ENCODE peak calls at places on chromosomes 5 and 9, in nine cellular contexts. One of them, this sample, is unnamed.

GRCh38 chr5:172494630-172495505 is 40.5 kb upstream of the SH3PXD2B start:
- DNase-seq in CD4-positive, alpha-beta T cell: no peak
- DNase-seq in BE2C: no peak
- DNase-seq in heart right ventricle: peak
- DNase-seq in fibroblast of mammary gland: no peak
- DNase-seq in RWPE1: no peak
- DNase-seq in neural crest cell: no peak
- DNase-seq in breast epithelium: no peak
- DNase-seq in prostate gland: no peak
- DNase-seq in this sample: no peak

GRCh38 chr5:159402328-159402727 is 72.0 kb upstream of the IL12B start:
- DNase-seq in CD4-positive, alpha-beta T cell: no peak
- DNase-seq in BE2C: peak
- DNase-seq in heart right ventricle: no peak
- DNase-seq in fibroblast of mammary gland: no peak
- DNase-seq in RWPE1: no peak
- DNase-seq in neural crest cell: no peak
- DNase-seq in breast epithelium: no peak
- DNase-seq in prostate gland: no peak
- DNase-seq in this sample: no peak

GRCh38 chr9:4805519-4805918 is 12.8 kb downstream of the RCL1 start:
- DNase-seq in CD4-positive, alpha-beta T cell: no peak
- DNase-seq in BE2C: no peak
- DNase-seq in heart right ventricle: no peak
- DNase-seq in fibroblast of mammary gland: no peak
- DNase-seq in RWPE1: no peak
- DNase-seq in neural crest cell: no peak
- DNase-seq in breast epithelium: no peak
- DNase-seq in prostate gland: no peak
- DNase-seq in this sample: no peak

GRCh38 chr5:87729786-87730185 is 317.1 kb upstream of the CCNH start:
- DNase-seq in CD4-positive, alpha-beta T cell: no peak
- DNase-seq in BE2C: no peak
- DNase-seq in heart right ventricle: no peak
- DNase-seq in fibroblast of mammary gland: no peak
- DNase-seq in RWPE1: no peak
- DNase-seq in neural crest cell: no peak
- DNase-seq in breast epithelium: no peak
- DNase-seq in prostate gland: no peak
- DNase-seq in this sample: no peak

GRCh38 chr5:88815048-88815789 is 67.8 kb downstream of the MEF2C start:
- DNase-seq in CD4-positive, alpha-beta T cell: no peak
- DNase-seq in BE2C: no peak
- DNase-seq in heart right ventricle: no peak
- DNase-seq in fibroblast of mammary gland: no peak
- DNase-seq in RWPE1: no peak
- DNase-seq in neural crest cell: no peak
- DNase-seq in breast epithelium: no peak
- DNase-seq in prostate gland: no peak
- DNase-seq in this sample: no peak

GRCh38 chr5:78738693-78739300 is 90.2 kb upstream of the LHFPL2 start:
- DNase-seq in CD4-positive, alpha-beta T cell: no peak
- DNase-seq in BE2C: no peak
- DNase-seq in heart right ventricle: no peak
- DNase-seq in fibroblast of mammary gland: no peak
- DNase-seq in RWPE1: no peak
- DNase-seq in neural crest cell: no peak
- DNase-seq in breast epithelium: peak
- DNase-seq in prostate gland: no peak
- DNase-seq in this sample: no peak

GRCh38 chr9:37996050-37996811 is 72.8 kb downstream of the SHB start:
- DNase-seq in CD4-positive, alpha-beta T cell: no peak
- DNase-seq in BE2C: peak
- DNase-seq in heart right ventricle: no peak
- DNase-seq in fibroblast of mammary gland: no peak
- DNase-seq in RWPE1: no peak
- DNase-seq in neural crest cell: no peak
- DNase-seq in breast epithelium: no peak
- DNase-seq in prostate gland: no peak
- DNase-seq in this sample: no peak

GRCh38 chr5:135482383-135482933 is 30.3 kb upstream of the TIFAB start:
- DNase-seq in CD4-positive, alpha-beta T cell: no peak
- DNase-seq in BE2C: no peak
- DNase-seq in heart right ventricle: no peak
- DNase-seq in fibroblast of mammary gland: no peak
- DNase-seq in RWPE1: no peak
- DNase-seq in neural crest cell: no peak
- DNase-seq in breast epithelium: no peak
- DNase-seq in prostate gland: no peak
- DNase-seq in this sample: no peak

GRCh38 chr9:83570359-83570758 is 32.2 kb upstream of the FRMD3 start:
- DNase-seq in CD4-positive, alpha-beta T cell: no peak
- DNase-seq in BE2C: no peak
- DNase-seq in heart right ventricle: no peak
- DNase-seq in fibroblast of mammary gland: peak
- DNase-seq in RWPE1: no peak
- DNase-seq in neural crest cell: no peak
- DNase-seq in breast epithelium: no peak
- DNase-seq in prostate gland: no peak
- DNase-seq in this sample: no peak

GRCh38 chr5:61023131-61023530 is 78.1 kb downstream of the NDUFAF2 start:
- DNase-seq in CD4-positive, alpha-beta T cell: no peak
- DNase-seq in BE2C: no peak
- DNase-seq in heart right ventricle: no peak
- DNase-seq in fibroblast of mammary gland: peak
- DNase-seq in RWPE1: no peak
- DNase-seq in neural crest cell: no peak
- DNase-seq in breast epithelium: no peak
- DNase-seq in prostate gland: no peak
- DNase-seq in this sample: no peak

GRCh38 chr9:91422832-91423711 is 560 bp downstream of the NFIL3 start:
- DNase-seq in CD4-positive, alpha-beta T cell: peak
- DNase-seq in BE2C: no peak
- DNase-seq in heart right ventricle: peak
- DNase-seq in fibroblast of mammary gland: peak
- DNase-seq in RWPE1: peak
- DNase-seq in neural crest cell: peak
- DNase-seq in breast epithelium: peak
- DNase-seq in prostate gland: peak
- DNase-seq in this sample: no peak

GRCh38 chr9:94985649-94986048 is 259.1 kb downstream of the AOPEP start:
- DNase-seq in CD4-positive, alpha-beta T cell: no peak
- DNase-seq in BE2C: no peak
- DNase-seq in heart right ventricle: no peak
- DNase-seq in fibroblast of mammary gland: no peak
- DNase-seq in RWPE1: no peak
- DNase-seq in neural crest cell: no peak
- DNase-seq in breast epithelium: no peak
- DNase-seq in prostate gland: no peak
- DNase-seq in this sample: no peak

GRCh38 chr5:93208156-93208895 is 372.7 kb downstream of the NR2F1-AS1 start:
- DNase-seq in CD4-positive, alpha-beta T cell: no peak
- DNase-seq in BE2C: no peak
- DNase-seq in heart right ventricle: no peak
- DNase-seq in fibroblast of mammary gland: peak
- DNase-seq in RWPE1: no peak
- DNase-seq in neural crest cell: no peak
- DNase-seq in breast epithelium: no peak
- DNase-seq in prostate gland: no peak
- DNase-seq in this sample: no peak

GRCh38 chr9:15421532-15421931 is 1.1 kb upstream of the SNAPC3 start:
- DNase-seq in CD4-positive, alpha-beta T cell: no peak
- DNase-seq in BE2C: no peak
- DNase-seq in heart right ventricle: no peak
- DNase-seq in fibroblast of mammary gland: no peak
- DNase-seq in RWPE1: no peak
- DNase-seq in neural crest cell: no peak
- DNase-seq in breast epithelium: no peak
- DNase-seq in prostate gland: no peak
- DNase-seq in this sample: no peak

GRCh38 chr9:99905833-99906402 is 536 bp upstream of the STX17 start:
- DNase-seq in CD4-positive, alpha-beta T cell: no peak
- DNase-seq in BE2C: no peak
- DNase-seq in heart right ventricle: no peak
- DNase-seq in fibroblast of mammary gland: peak
- DNase-seq in RWPE1: peak
- DNase-seq in neural crest cell: no peak
- DNase-seq in breast epithelium: peak
- DNase-seq in prostate gland: peak
- DNase-seq in this sample: no peak

GRCh38 chr9:127876764-127877562 is 512 bp downstream of the AK1 start:
- DNase-seq in CD4-positive, alpha-beta T cell: no peak
- DNase-seq in BE2C: no peak
- DNase-seq in heart right ventricle: no peak
- DNase-seq in fibroblast of mammary gland: no peak
- DNase-seq in RWPE1: peak
- DNase-seq in neural crest cell: no peak
- DNase-seq in breast epithelium: no peak
- DNase-seq in prostate gland: no peak
- DNase-seq in this sample: no peak

GRCh38 chr9:22645893-22646292 is 199.3 kb downstream of the DMRTA1 start:
- DNase-seq in CD4-positive, alpha-beta T cell: no peak
- DNase-seq in BE2C: no peak
- DNase-seq in heart right ventricle: no peak
- DNase-seq in fibroblast of mammary gland: peak
- DNase-seq in RWPE1: peak
- DNase-seq in neural crest cell: no peak
- DNase-seq in breast epithelium: no peak
- DNase-seq in prostate gland: no peak
- DNase-seq in this sample: no peak

GRCh38 chr9:110278080-110278707 is 21.9 kb upstream of the TXN start:
- DNase-seq in CD4-positive, alpha-beta T cell: no peak
- DNase-seq in BE2C: no peak
- DNase-seq in heart right ventricle: no peak
- DNase-seq in fibroblast of mammary gland: no peak
- DNase-seq in RWPE1: peak
- DNase-seq in neural crest cell: no peak
- DNase-seq in breast epithelium: no peak
- DNase-seq in prostate gland: no peak
- DNase-seq in this sample: no peak

GRCh38 chr9:108212179-108212578 is 643.6 kb downstream of the ACTL7B start:
- DNase-seq in CD4-positive, alpha-beta T cell: no peak
- DNase-seq in BE2C: peak
- DNase-seq in heart right ventricle: peak
- DNase-seq in fibroblast of mammary gland: peak
- DNase-seq in RWPE1: no peak
- DNase-seq in neural crest cell: no peak
- DNase-seq in breast epithelium: no peak
- DNase-seq in prostate gland: no peak
- DNase-seq in this sample: no peak

GRCh38 chr9:126146254-126147145 is 180.1 kb upstream of the MVB12B start:
- DNase-seq in CD4-positive, alpha-beta T cell: no peak
- DNase-seq in BE2C: peak
- DNase-seq in heart right ventricle: no peak
- DNase-seq in fibroblast of mammary gland: no peak
- DNase-seq in RWPE1: peak
- DNase-seq in neural crest cell: peak
- DNase-seq in breast epithelium: peak
- DNase-seq in prostate gland: no peak
- DNase-seq in this sample: no peak
- TF ChIP-seq CTCF in CD4-positive, alpha-beta T cell: no peak
- TF ChIP-seq CTCF in BE2C: peak
- TF ChIP-seq CTCF in heart right ventricle: peak
- TF ChIP-seq CTCF in fibroblast of mammary gland: peak
- TF ChIP-seq CTCF in RWPE1: peak
- TF ChIP-seq CTCF in neural crest cell: peak
- TF ChIP-seq CTCF in breast epithelium: no peak
- TF ChIP-seq CTCF in prostate gland: peak
- TF ChIP-seq CTCF in this sample: peak

GRCh38 chr9:93120846-93121315 is 13.2 kb downstream of the NINJ1 start:
- DNase-seq in CD4-positive, alpha-beta T cell: no peak
- DNase-seq in BE2C: no peak
- DNase-seq in heart right ventricle: no peak
- DNase-seq in fibroblast of mammary gland: no peak
- DNase-seq in RWPE1: no peak
- DNase-seq in neural crest cell: no peak
- DNase-seq in breast epithelium: no peak
- DNase-seq in prostate gland: no peak
- DNase-seq in this sample: peak

GRCh38 chr9:93119953-93120845 is 13.9 kb downstream of the NINJ1 start:
- DNase-seq in CD4-positive, alpha-beta T cell: no peak
- DNase-seq in BE2C: peak
- DNase-seq in heart right ventricle: peak
- DNase-seq in fibroblast of mammary gland: peak
- DNase-seq in RWPE1: peak
- DNase-seq in neural crest cell: no peak
- DNase-seq in breast epithelium: peak
- DNase-seq in prostate gland: peak
- DNase-seq in this sample: peak

GRCh38 chr9:93117924-93118862 is 15.9 kb downstream of the NINJ1 start:
- DNase-seq in CD4-positive, alpha-beta T cell: no peak
- DNase-seq in BE2C: peak
- DNase-seq in heart right ventricle: no peak
- DNase-seq in fibroblast of mammary gland: no peak
- DNase-seq in RWPE1: no peak
- DNase-seq in neural crest cell: no peak
- DNase-seq in breast epithelium: no peak
- DNase-seq in prostate gland: no peak
- DNase-seq in this sample: peak

GRCh38 chr9:93118863-93119702 is 15.0 kb downstream of the NINJ1 start:
- DNase-seq in CD4-positive, alpha-beta T cell: no peak
- DNase-seq in BE2C: peak
- DNase-seq in heart right ventricle: no peak
- DNase-seq in fibroblast of mammary gland: no peak
- DNase-seq in RWPE1: no peak
- DNase-seq in neural crest cell: no peak
- DNase-seq in breast epithelium: no peak
- DNase-seq in prostate gland: no peak
- DNase-seq in this sample: peak

GRCh38 chr9:93119703-93119952 is 14.4 kb downstream of the NINJ1 start:
- DNase-seq in CD4-positive, alpha-beta T cell: no peak
- DNase-seq in BE2C: no peak
- DNase-seq in heart right ventricle: no peak
- DNase-seq in fibroblast of mammary gland: no peak
- DNase-seq in RWPE1: no peak
- DNase-seq in neural crest cell: no peak
- DNase-seq in breast epithelium: no peak
- DNase-seq in prostate gland: no peak
- DNase-seq in this sample: no peak
- TF ChIP-seq CTCF in CD4-positive, alpha-beta T cell: no peak
- TF ChIP-seq CTCF in BE2C: no peak
- TF ChIP-seq CTCF in heart right ventricle: no peak
- TF ChIP-seq CTCF in fibroblast of mammary gland: no peak
- TF ChIP-seq CTCF in RWPE1: no peak
- TF ChIP-seq CTCF in neural crest cell: no peak
- TF ChIP-seq CTCF in breast epithelium: no peak
- TF ChIP-seq CTCF in prostate gland: no peak
- TF ChIP-seq CTCF in this sample: no peak

GRCh38 chr9:8857330-8858249 is 1058.0 kb upstream of the DMAC1 start:
- DNase-seq in CD4-positive, alpha-beta T cell: no peak
- DNase-seq in BE2C: peak
- DNase-seq in heart right ventricle: peak
- DNase-seq in fibroblast of mammary gland: peak
- DNase-seq in RWPE1: no peak
- DNase-seq in neural crest cell: peak
- DNase-seq in breast epithelium: no peak
- DNase-seq in prostate gland: peak
- DNase-seq in this sample: no peak
- TF ChIP-seq CTCF in CD4-positive, alpha-beta T cell: no peak
- TF ChIP-seq CTCF in BE2C: no peak
- TF ChIP-seq CTCF in heart right ventricle: no peak
- TF ChIP-seq CTCF in fibroblast of mammary gland: no peak
- TF ChIP-seq CTCF in RWPE1: no peak
- TF ChIP-seq CTCF in neural crest cell: peak
- TF ChIP-seq CTCF in breast epithelium: no peak
- TF ChIP-seq CTCF in prostate gland: no peak
- TF ChIP-seq CTCF in this sample: no peak

GRCh38 chr5:6632931-6633468 is at the start of the genes NSUN2 and SRD5A1:
- DNase-seq in CD4-positive, alpha-beta T cell: peak
- DNase-seq in BE2C: peak
- DNase-seq in heart right ventricle: peak
- DNase-seq in fibroblast of mammary gland: peak
- DNase-seq in RWPE1: peak
- DNase-seq in neural crest cell: peak
- DNase-seq in breast epithelium: peak
- DNase-seq in prostate gland: peak
- DNase-seq in this sample: peak
- TF ChIP-seq CTCF in CD4-positive, alpha-beta T cell: no peak
- TF ChIP-seq CTCF in BE2C: no peak
- TF ChIP-seq CTCF in heart right ventricle: no peak
- TF ChIP-seq CTCF in fibroblast of mammary gland: no peak
- TF ChIP-seq CTCF in RWPE1: no peak
- TF ChIP-seq CTCF in neural crest cell: no peak
- TF ChIP-seq CTCF in breast epithelium: no peak
- TF ChIP-seq CTCF in prostate gland: no peak
- TF ChIP-seq CTCF in this sample: no peak